ENCODE peak calls at places on chromosomes 12 and 14, in seven cellular contexts. M is vagina, B is heart right ventricle, H is psoas muscle, K is heart left ventricle, S is PC-3, Q is H1. U is an unnamed sample.

GRCh38 chr14:105864651-105865265 is 338.4 kb downstream of the TMEM121 start:
- DNase-seq in S (no peak), B (no peak), K (no peak), M (peak; percentile 93), Q (no peak), H (no peak), U (peak; percentile 17)

GRCh38 chr12:46674818-46675217 is 151.0 kb downstream of the SLC38A4 start:
- DNase-seq in Q (no peak), H (no peak), M (no peak), K (no peak), S (peak; percentile 83), B (no peak), U (no peak)

GRCh38 chr14:68730811-68731425 is 61.9 kb downstream of the ZFP36L1 start:
- DNase-seq in H (no peak), S (no peak), M (no peak), K (no peak), Q (peak; percentile 63), B (no peak), U (no peak)

GRCh38 chr14:74922752-74923401 is at the start of gene RPS6KL1:
- DNase-seq in M (no peak), S (peak; percentile 89), Q (peak; percentile 86), B (peak; percentile 83), H (peak; percentile 86), K (peak; percentile 92), U (peak; percentile 95)

GRCh38 chr14:92624764-92625163 is 111.2 kb downstream of the RIN3 start:
- DNase-seq in H (no peak), B (no peak), Q (no peak), K (no peak), S (no peak), M (no peak), U (no peak)

GRCh38 chr14:96727490-96727889 is 69.7 kb upstream of the VRK1 start:
- DNase-seq in B (no peak), H (no peak), S (no peak), M (no peak), K (no peak), Q (no peak), U (no peak)

GRCh38 chr12:79618848-79619404 is 71.8 kb downstream of the PAWR start:
- DNase-seq in K (no peak), B (no peak), Q (no peak), H (no peak), M (no peak), S (peak; percentile 58), U (no peak)

GRCh38 chr12:124800506-124800905 is 63.2 kb downstream of the SCARB1 start:
- DNase-seq in M (no peak), K (no peak), S (no peak), Q (no peak), H (no peak), B (no peak), U (no peak)

GRCh38 chr12:78210894-78211302 is 380.2 kb downstream of the NAV3 start:
- DNase-seq in S (peak; percentile 92), K (no peak), Q (no peak), B (no peak), H (no peak), M (no peak), U (peak; percentile 23)

GRCh38 chr14:22824711-22825359 is 4.9 kb upstream of the MRPL52 start:
- DNase-seq in S (peak; percentile 90), H (no peak), K (no peak), Q (no peak), M (no peak), B (no peak), U (no peak)

GRCh38 chr14:53399057-53399456 is 245.9 kb upstream of the DDHD1 start:
- DNase-seq in B (no peak), S (peak; percentile 65), K (no peak), H (no peak), M (no peak), Q (peak; percentile 69), U (no peak)

GRCh38 chr14:19878029-19878642 is 3.2 kb downstream of the OR4K2 start:
- DNase-seq in B (no peak), M (no peak), S (peak; percentile 67), Q (no peak), H (no peak), K (no peak), U (no peak)

GRCh38 chr14:76348898-76349297 is 27.0 kb upstream of the ESRRB start:
- DNase-seq in S (peak; percentile 47), H (peak; percentile 69), Q (no peak), B (peak; percentile 79), M (no peak), K (peak; percentile 38), U (peak; percentile 27)

GRCh38 chr12:116265361-116266128 is 11.9 kb downstream of the MED13L start:
- DNase-seq in H (no peak), B (no peak), S (no peak), Q (no peak), K (no peak), M (no peak), U (no peak)

GRCh38 chr12:114701104-114701414 is 17.1 kb upstream of the TBX3 start:
- DNase-seq in M (no peak), H (no peak), Q (no peak), B (no peak), K (no peak), S (no peak), U (no peak)

DNA sequence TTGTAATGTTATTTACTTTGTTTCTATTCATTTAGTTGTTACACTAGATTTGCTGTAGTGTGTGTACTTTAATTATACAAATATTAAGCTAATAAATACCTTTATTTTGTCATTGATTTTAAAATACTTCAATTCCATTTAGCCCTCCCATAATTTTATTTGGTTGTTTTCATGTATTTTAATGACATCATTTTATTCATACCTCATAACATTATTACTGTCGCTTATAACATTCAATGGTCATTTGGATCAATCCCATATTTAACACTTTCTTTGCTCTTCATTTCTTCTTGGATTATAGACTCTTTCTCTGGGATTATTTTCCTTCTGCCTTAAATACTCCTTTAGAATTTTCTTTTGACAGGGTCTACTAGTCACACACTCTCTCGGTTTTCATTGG is 86.6 kb upstream of the CAND1 start:
- DNase-seq in M (no peak), H (no peak), Q (no peak), K (no peak), S (no peak), B (no peak), U (no peak)
- H3K36me3 ChIP-seq in M (no peaks in the 10 kb centered on the region), H (no peaks in the 10 kb centered on the region), Q (no peaks in the 10 kb centered on the region), K (no peaks in the 10 kb centered on the region), S (no peaks in the 10 kb centered on the region), B (no peaks in the 10 kb centered on the region), U (no peaks in the 10 kb centered on the region)

DNA sequence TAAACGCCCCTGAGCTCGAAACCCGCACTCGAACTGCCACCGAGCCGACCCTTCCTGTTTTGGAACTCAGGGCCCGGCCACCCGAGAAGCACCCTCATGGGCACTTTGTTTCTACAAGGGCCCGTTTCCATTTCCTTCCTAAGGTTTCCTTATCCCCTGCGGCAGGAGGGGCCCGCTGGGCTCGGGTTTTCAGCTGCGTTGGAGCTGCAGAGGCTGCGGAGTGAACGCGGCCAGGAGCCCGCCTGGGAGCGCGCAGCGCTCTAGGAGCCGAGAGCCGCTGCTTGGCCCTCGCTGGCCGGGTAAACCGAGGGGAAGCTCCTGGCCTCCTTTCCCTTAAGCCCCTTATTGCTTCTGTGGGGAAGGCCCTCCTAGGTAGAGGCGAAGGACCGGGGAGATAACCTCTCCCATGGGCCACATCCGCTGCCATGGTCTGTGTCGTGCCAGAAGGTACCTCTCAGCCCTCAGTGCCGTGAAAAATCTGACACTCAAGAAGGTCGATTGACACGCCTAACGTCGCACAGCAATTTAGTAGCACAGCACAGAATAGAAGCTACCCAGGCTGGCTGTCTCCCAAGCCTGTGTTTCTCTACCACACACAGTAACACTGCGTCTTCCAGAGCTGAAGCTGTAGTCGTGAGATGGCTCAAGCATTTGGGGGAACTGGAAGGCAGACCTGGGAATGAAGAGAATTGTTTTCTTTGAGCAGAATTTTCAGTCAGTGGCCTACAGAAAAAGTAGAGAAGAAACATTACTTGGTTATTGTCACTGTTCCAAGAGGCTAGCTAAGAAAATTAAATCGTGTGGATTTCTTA is 12.9 kb upstream of the CALM1 start:
- DNase-seq in S (peak; percentile 39), Q (peak; percentile 69), K (peak; percentile 72), H (peak; percentile 58), M (no peak), B (peak; percentile 57), U (peak; percentile 92)
- H3K36me3 ChIP-seq in S (no peaks in the 10 kb centered on the region), Q (no peaks in the 10 kb centered on the region), K (no peaks in the 10 kb centered on the region), H (no peaks in the 10 kb centered on the region), M (no peaks in the 10 kb centered on the region), B (no peaks in the 10 kb centered on the region), U (no peaks in the 10 kb centered on the region)

GRCh38 chr12:121816925-121817647 is 13.3 kb downstream of the SETD1B start:
- DNase-seq in B (no peak), Q (no peak), M (no peak), K (peak; percentile 31), H (peak; percentile 10), S (no peak), U (no peak)
- H3K36me3 ChIP-seq in B (peaks cover 17% of the 10 kb centered on the region), Q (peaks cover 37% of the 10 kb centered on the region), M (no peaks in the 10 kb centered on the region), K (peaks cover 89% of the 10 kb centered on the region), H (peaks cover 83% of the 10 kb centered on the region), S (peaks cover 60% of the 10 kb centered on the region), U (peaks cover 57% of the 10 kb centered on the region)

DNA sequence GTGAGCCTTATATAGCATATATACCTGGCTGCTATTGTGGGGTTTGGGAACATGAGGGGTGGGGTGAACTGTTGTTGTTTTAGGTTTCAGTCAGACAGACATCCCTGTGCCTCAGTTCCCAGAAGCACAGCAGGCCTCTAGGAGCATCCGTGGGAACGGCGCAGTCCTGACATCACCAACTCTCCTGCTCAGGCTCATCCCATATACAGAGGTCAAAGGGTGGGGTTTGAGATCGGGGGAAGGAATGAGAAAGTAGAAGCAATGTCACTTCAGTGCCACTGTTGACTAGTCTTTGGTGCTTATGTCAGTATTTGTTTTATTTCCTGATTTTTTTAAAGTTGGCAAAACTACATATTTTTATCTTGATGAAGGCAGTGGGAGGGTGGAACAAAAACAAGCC is 43.1 kb upstream of the A2ML1 start:
- DNase-seq in M (no peak), S (no peak), Q (no peak), K (no peak), B (no peak), H (no peak), U (no peak)
- H3K36me3 ChIP-seq in M (no peaks in the 10 kb centered on the region), S (no peaks in the 10 kb centered on the region), Q (peaks cover 22% of the 10 kb centered on the region), K (peaks cover 17% of the 10 kb centered on the region), B (peaks cover 4% of the 10 kb centered on the region), H (peaks cover 24% of the 10 kb centered on the region), U (no peaks in the 10 kb centered on the region)

DNA sequence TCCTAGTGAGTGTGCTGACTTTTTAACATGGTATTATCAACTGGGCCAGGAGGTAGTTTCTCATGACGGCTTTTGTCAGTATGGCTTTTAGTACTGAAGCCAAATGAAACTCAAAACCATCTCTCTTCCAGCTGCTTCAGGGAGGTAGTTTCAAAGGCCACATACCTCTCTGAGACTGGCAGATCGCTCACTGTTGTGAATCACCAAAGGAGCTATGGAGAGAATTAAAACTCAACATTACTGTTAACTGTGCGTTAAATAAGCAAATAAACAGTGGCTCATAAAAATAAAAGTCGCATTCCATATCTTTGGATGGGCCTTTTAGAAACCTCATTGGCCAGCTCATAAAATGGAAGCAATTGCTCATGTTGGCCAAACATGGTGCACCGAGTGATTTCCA is 141.1 kb downstream of the HMGA2 start:
- DNase-seq in S (peak; percentile 70), H (no peak), K (no peak), B (no peak), M (no peak), Q (no peak), U (no peak)
- H3K36me3 ChIP-seq in S (peaks cover 58% of the 10 kb centered on the region), H (no peaks in the 10 kb centered on the region), K (no peaks in the 10 kb centered on the region), B (no peaks in the 10 kb centered on the region), M (no peaks in the 10 kb centered on the region), Q (no peaks in the 10 kb centered on the region), U (no peaks in the 10 kb centered on the region)